ENCODE peak calls at places on chromosomes 6 and 20, in nine cellular contexts. Y is RWPE1; H is upper lobe of right lung; B is mesendoderm; J is CD8-positive, alpha-beta memory T cell; E is body of pancreas; P is cardiac muscle cell; L is neural progenitor cell; M is dorsolateral prefrontal cortex. A is an unnamed sample.
A peak's percentile ranks its signal among the peaks of the same experiment; 100 is the strongest.

GRCh38 chr20:34042286-34042685 is 48.6 kb downstream of the RALY start:
- DNase-seq in Y (no peak), H (no peak), B (no peak), J (peak; percentile 4), E (no peak), P (no peak), L (no peak), M (no peak), A (no peak)

GRCh38 chr20:44153636-44154043 is 33.3 kb downstream of the JPH2 start:
- DNase-seq in Y (no peak), H (no peak), B (peak; percentile 87), J (peak; percentile 16), E (no peak), P (peak; percentile 52), L (no peak), M (no peak), A (no peak)

GRCh38 chr6:75893058-75893775 is 144.2 kb downstream of the MYO6 start:
- DNase-seq in Y (peak; percentile 22), H (no peak), B (peak; percentile 76), J (peak; percentile 13), E (no peak), P (peak; percentile 89), L (peak; percentile 79), M (no peak), A (no peak)

GRCh38 chr6:160697826-160698225 is 4.2 kb upstream of the PLG start:
- DNase-seq in Y (no peak), H (no peak), B (no peak), J (no peak), E (no peak), P (no peak), L (no peak), M (no peak), A (no peak)

GRCh38 chr20:4159765-4160490 is 144.6 kb upstream of the RNF24 start:
- DNase-seq in Y (no peak), H (peak; percentile 51), B (no peak), J (no peak), E (no peak), P (no peak), L (no peak), M (no peak), A (no peak)

GRCh38 chr6:110786271-110786670 is 29.0 kb downstream of the CDK19 start:
- DNase-seq in Y (no peak), H (no peak), B (no peak), J (no peak), E (no peak), P (no peak), L (no peak), M (no peak), A (no peak)

GRCh38 chr6:17817763-17818162 is 111.0 kb upstream of the NUP153 start:
- DNase-seq in Y (no peak), H (no peak), B (no peak), J (no peak), E (no peak), P (no peak), L (no peak), M (no peak), A (no peak)

GRCh38 chr6:20789162-20789561 is 254.9 kb downstream of the CDKAL1 start:
- DNase-seq in Y (no peak), H (no peak), B (peak; percentile 22), J (no peak), E (no peak), P (peak; percentile 60), L (no peak), M (no peak), A (no peak)

GRCh38 chr20:63191400-63191799 is 24.5 kb downstream of the YTHDF1 start:
- DNase-seq in Y (peak; percentile 96), H (no peak), B (no peak), J (no peak), E (peak; percentile 64), P (no peak), L (no peak), M (no peak), A (no peak)

GRCh38 chr6:67345946-67346345 is 1289.1 kb upstream of the ADGRB3 start:
- DNase-seq in Y (peak; percentile 51), H (no peak), B (no peak), J (no peak), E (no peak), P (peak; percentile 2), L (no peak), M (no peak), A (no peak)

GRCh38 chr6:53744321-53744720 is 50.5 kb upstream of the LRRC1 start:
- DNase-seq in Y (peak; percentile 64), H (no peak), B (no peak), J (no peak), E (no peak), P (no peak), L (no peak), M (no peak), A (no peak)

GRCh38 chr6:111673086-111673485 is 67.4 kb upstream of the TRAF3IP2 start:
- DNase-seq in Y (no peak), H (no peak), B (no peak), J (no peak), E (no peak), P (no peak), L (peak; percentile 53), M (no peak), A (peak; percentile 24)

GRCh38 chr6:93416575-93417420 is 2.6 kb downstream of the EPHA7 start:
- DNase-seq in Y (peak; percentile 11), H (no peak), B (peak; percentile 67), J (no peak), E (peak; percentile 2), P (peak; percentile 30), L (peak; percentile 79), M (peak; percentile 35), A (peak; percentile 68)

GRCh38 chr20:32763202-32763999 is 1.2 kb downstream of the DNMT3B start:
- DNase-seq in Y (no peak), H (peak; percentile 68), B (peak; percentile 62), J (no peak), E (peak; percentile 28), P (no peak), L (peak; percentile 58), M (no peak), A (peak; percentile 22)

GRCh38 chr6:106083618-106084017 is 2.5 kb upstream of the PRDM1 start:
- DNase-seq in Y (no peak), H (no peak), B (no peak), J (no peak), E (no peak), P (no peak), L (no peak), M (no peak), A (no peak)

GRCh38 chr20:19012671-19013070 is 199.1 kb downstream of the SCP2D1 start:
- DNase-seq in Y (peak; percentile 26), H (no peak), B (peak; percentile 31), J (no peak), E (no peak), P (no peak), L (no peak), M (no peak), A (no peak)

GRCh38 chr6:167750956-167751358 is 75.8 kb upstream of the AFDN start:
- DNase-seq in Y (peak; percentile 60), H (peak; percentile 89), B (peak; percentile 98), J (no peak), E (peak; percentile 98), P (no peak), L (no peak), M (no peak), A (no peak)

GRCh38 chr6:36351152-36351571 is 14.5 kb upstream of the BNIP5 start:
- DNase-seq in Y (no peak), H (peak; percentile 30), B (no peak), J (no peak), E (no peak), P (peak; percentile 91), L (no peak), M (no peak), A (no peak)

GRCh38 chr20:25136643-25137559 is 55.0 kb upstream of the VSX1 start:
- DNase-seq in Y (peak; percentile 67), H (no peak), B (peak; percentile 39), J (no peak), E (peak; percentile 78), P (peak; percentile 94), L (no peak), M (peak; percentile 52), A (no peak)

GRCh38 chr6:169723991-169724553 is at the start of gene PHF10:
- DNase-seq in Y (peak; percentile 26), H (peak; percentile 73), B (peak; percentile 52), J (peak; percentile 47), E (peak; percentile 25), P (peak; percentile 45), L (peak; percentile 91), M (peak; percentile 27), A (peak; percentile 22)

GRCh38 chr6:2432258-2432657 is 186.9 kb upstream of the GMDS start:
- DNase-seq in Y (peak; percentile 80), H (no peak), B (no peak), J (no peak), E (no peak), P (peak; percentile 88), L (no peak), M (no peak), A (no peak)
- H3K27ac ChIP-seq in Y (no peak overlapping the region), H (no peak overlapping the region), B (no peak overlapping the region), J (no peak overlapping the region), E (no peak overlapping the region), P (no peak overlapping the region), L (no peak overlapping the region), M (no peak overlapping the region), A (no peak overlapping the region)

GRCh38 chr6:30782425-30783014 is 38.2 kb upstream of the IER3 start:
- DNase-seq in Y (peak; percentile 53), H (no peak), B (no peak), J (no peak), E (no peak), P (peak; percentile 48), L (no peak), M (no peak), A (no peak)
- H3K27ac ChIP-seq in Y (peak overlapping the region; percentile 99), H (peak overlapping the region; percentile 86), B (no peak overlapping the region), J (peak overlapping the region; percentile 64), E (peak overlapping the region; percentile 79), P (no peak overlapping the region), L (no peak overlapping the region), M (peak overlapping the region; percentile 80), A (no peak overlapping the region)

GRCh38 chr20:881051-881820 is 34.9 kb downstream of the ANGPT4 start:
- DNase-seq in Y (peak; percentile 87), H (no peak), B (peak; percentile 48), J (no peak), E (peak; percentile 23), P (peak; percentile 57), L (no peak), M (no peak), A (no peak)
- H3K27ac ChIP-seq in Y (peak overlapping the region; percentile 58), H (no peak overlapping the region), B (no peak overlapping the region), J (no peak overlapping the region), E (no peak overlapping the region), P (no peak overlapping the region), L (no peak overlapping the region), M (no peak overlapping the region), A (no peak overlapping the region)

GRCh38 chr20:16919841-16920240 is 171.7 kb downstream of the OTOR start:
- DNase-seq in Y (no peak), H (no peak), B (peak; percentile 59), J (no peak), E (no peak), P (no peak), L (no peak), M (no peak), A (peak; percentile 61)

GRCh38 chr20:16914277-16914676 is 166.1 kb downstream of the OTOR start:
- DNase-seq in Y (no peak), H (no peak), B (no peak), J (no peak), E (no peak), P (no peak), L (no peak), M (no peak), A (no peak)

GRCh38 chr20:16918366-16918765 is 170.2 kb downstream of the OTOR start:
- DNase-seq in Y (no peak), H (no peak), B (no peak), J (no peak), E (no peak), P (no peak), L (no peak), M (no peak), A (no peak)

GRCh38 chr20:16916165-16916564 is 168.0 kb downstream of the OTOR start:
- DNase-seq in Y (no peak), H (no peak), B (peak; percentile 21), J (no peak), E (no peak), P (no peak), L (peak; percentile 33), M (no peak), A (no peak)
- H3K27ac ChIP-seq in Y (no peak overlapping the region), H (no peak overlapping the region), B (no peak overlapping the region), J (no peak overlapping the region), E (no peak overlapping the region), P (no peak overlapping the region), L (no peak overlapping the region), M (no peak overlapping the region), A (no peak overlapping the region)